ENCODE peak calls at places on chromosomes 3 and 15, in eight cellular contexts. F, G, Z, Y, M, A, V and H are unnamed samples.

GRCh38 chr15:60575995-60576394 is 97.1 kb upstream of the ICE2 start:
- DNase-seq in F (no peak), G (no peak), Z (peak), Y (no peak), M (peak), A (peak), V (no peak), H (no peak)

GRCh38 chr3:172717493-172718088 is 6.7 kb upstream of the NCEH1 start:
- DNase-seq in F (no peak), G (no peak), Z (no peak), Y (peak), M (peak), A (no peak), V (no peak), H (no peak)

GRCh38 chr3:35437381-35437780 is 201.9 kb upstream of the ARPP21 start:
- DNase-seq in F (no peak), G (no peak), Z (no peak), Y (no peak), M (no peak), A (no peak), V (no peak), H (no peak)

GRCh38 chr3:17307482-17307881 is 422.7 kb downstream of the PLCL2 start:
- DNase-seq in F (no peak), G (no peak), Z (no peak), Y (no peak), M (peak), A (no peak), V (no peak), H (no peak)

GRCh38 chr3:172856766-172857742 is 106.5 kb downstream of the ECT2 start:
- DNase-seq in F (no peak), G (no peak), Z (peak), Y (no peak), M (no peak), A (peak), V (peak), H (peak)

GRCh38 chr3:161770532-161771386 is 274.2 kb downstream of the OTOL1 start:
- DNase-seq in F (no peak), G (no peak), Z (no peak), Y (peak), M (no peak), A (no peak), V (no peak), H (no peak)

GRCh38 chr3:165523801-165524200 is 313.4 kb downstream of the BCHE start:
- DNase-seq in F (no peak), G (no peak), Z (no peak), Y (no peak), M (no peak), A (no peak), V (no peak), H (no peak)

GRCh38 chr3:48410205-48411040 is 19.5 kb downstream of the PLXNB1 start:
- DNase-seq in F (peak), G (peak), Z (peak), Y (no peak), M (no peak), A (no peak), V (peak), H (peak)

GRCh38 chr3:115513411-115513800 is 109.9 kb upstream of the GAP43 start:
- DNase-seq in F (no peak), G (no peak), Z (no peak), Y (no peak), M (no peak), A (no peak), V (no peak), H (no peak)

GRCh38 chr3:51819709-51820406 is 40.8 kb upstream of the IQCF6 start:
- DNase-seq in F (no peak), G (no peak), Z (no peak), Y (peak), M (peak), A (no peak), V (no peak), H (no peak)

GRCh38 chr3:194277547-194278091 is 73.5 kb downstream of the CPN2 start:
- DNase-seq in F (peak), G (no peak), Z (peak), Y (no peak), M (no peak), A (peak), V (peak), H (no peak)

GRCh38 chr3:177596248-177596821 is 399.1 kb upstream of the TBL1XR1 start:
- DNase-seq in F (no peak), G (no peak), Z (no peak), Y (no peak), M (peak), A (peak), V (no peak), H (no peak)

GRCh38 chr3:15495461-15496340 is 25.8 kb downstream of the COLQ start:
- DNase-seq in F (peak), G (no peak), Z (no peak), Y (no peak), M (no peak), A (no peak), V (no peak), H (no peak)

GRCh38 chr15:95932141-95932540 is 398.4 kb upstream of the NR2F2 start:
- DNase-seq in F (no peak), G (no peak), Z (no peak), Y (no peak), M (no peak), A (no peak), V (no peak), H (no peak)

GRCh38 chr15:39588531-39589192 is 7.8 kb downstream of the THBS1 start:
- DNase-seq in F (no peak), G (no peak), Z (no peak), Y (no peak), M (no peak), A (no peak), V (no peak), H (no peak)

GRCh38 chr15:91807122-91807521 is 46.4 kb upstream of the SLCO3A1 start:
- DNase-seq in F (no peak), G (no peak), Z (no peak), Y (no peak), M (no peak), A (no peak), V (no peak), H (no peak)

GRCh38 chr15:98728811-98729160 is 80.4 kb downstream of the IGF1R start:
- DNase-seq in F (no peak), G (no peak), Z (no peak), Y (no peak), M (no peak), A (no peak), V (no peak), H (no peak)

GRCh38 chr15:48242015-48242414 is 35.9 kb downstream of the SLC12A1 start:
- DNase-seq in F (no peak), G (no peak), Z (no peak), Y (no peak), M (no peak), A (peak), V (no peak), H (no peak)

GRCh38 chr3:46071222-46071621 is 43.9 kb upstream of the XCR1 start:
- DNase-seq in F (no peak), G (no peak), Z (no peak), Y (no peak), M (no peak), A (no peak), V (no peak), H (no peak)

GRCh38 chr3:9398715-9399708 is 1.6 kb downstream of the SETD5 start:
- DNase-seq in F (peak), G (no peak), Z (no peak), Y (peak), M (peak), A (no peak), V (no peak), H (no peak)

GRCh38 chr15:72445426-72445825 is 28.7 kb upstream of the ARIH1 start:
- DNase-seq in F (no peak), G (no peak), Z (no peak), Y (no peak), M (no peak), A (no peak), V (no peak), H (no peak)

GRCh38 chr15:57297163-57297593 is 79.1 kb upstream of the CGNL1 start:
- DNase-seq in F (no peak), G (no peak), Z (no peak), Y (no peak), M (no peak), A (no peak), V (no peak), H (no peak)

GRCh38 chr3:194632211-194632982 is 822 bp downstream of the TMEM44 start:
- DNase-seq in F (no peak), G (no peak), Z (peak), Y (no peak), M (no peak), A (peak), V (peak), H (no peak)

GRCh38 chr3:2156244-2156847 is 57.7 kb downstream of the CNTN4 start:
- DNase-seq in F (no peak), G (no peak), Z (no peak), Y (peak), M (peak), A (peak), V (no peak), H (no peak)

GRCh38 chr3:177687291-177687690 is 490.0 kb upstream of the TBL1XR1 start:
- DNase-seq in F (no peak), G (no peak), Z (no peak), Y (no peak), M (no peak), A (no peak), V (no peak), H (no peak)

GRCh38 chr3:148400754-148401153 is 296.9 kb upstream of the AGTR1 start:
- DNase-seq in F (no peak), G (no peak), Z (no peak), Y (no peak), M (no peak), A (no peak), V (no peak), H (no peak)

GRCh38 chr3:142947799-142948575 is 15.5 kb downstream of the PAQR9 start:
- DNase-seq in F (no peak), G (no peak), Z (no peak), Y (peak), M (no peak), A (no peak), V (no peak), H (no peak)

GRCh38 chr15:42494998-42495360 is 455 bp upstream of the SNAP23 start:
- DNase-seq in F (peak), G (no peak), Z (peak), Y (no peak), M (peak), A (no peak), V (peak), H (no peak)

GRCh38 chr3:122727279-122727678 is 46.6 kb downstream of the PARP14 start:
- DNase-seq in F (no peak), G (no peak), Z (no peak), Y (peak), M (no peak), A (no peak), V (peak), H (no peak)

GRCh38 chr3:81302045-81302444 is 459.4 kb downstream of the GBE1 start:
- DNase-seq in F (peak), G (no peak), Z (peak), Y (peak), M (peak), A (peak), V (no peak), H (no peak)

GRCh38 chr15:31299588-31300207 is 26.9 kb upstream of the KLF13 start:
- DNase-seq in F (peak), G (no peak), Z (no peak), Y (no peak), M (no peak), A (no peak), V (peak), H (no peak)

GRCh38 chr15:31297880-31298456 is 28.7 kb upstream of the KLF13 start:
- DNase-seq in F (no peak), G (no peak), Z (peak), Y (no peak), M (no peak), A (no peak), V (peak), H (peak)

GRCh38 chr15:31297221-31297879 is 29.3 kb upstream of the KLF13 start:
- DNase-seq in F (peak), G (no peak), Z (no peak), Y (no peak), M (no peak), A (no peak), V (peak), H (no peak)

GRCh38 chr15:31300208-31300661 is 26.4 kb upstream of the KLF13 start:
- DNase-seq in F (peak), G (no peak), Z (peak), Y (no peak), M (no peak), A (no peak), V (peak), H (no peak)

GRCh38 chr15:31298707-31299172 is 27.9 kb upstream of the KLF13 start:
- DNase-seq in F (peak), G (no peak), Z (peak), Y (no peak), M (no peak), A (no peak), V (peak), H (no peak)
- TF ChIP-seq POLR2A in F (no peak), G (no peak), Z (no peak), Y (no peak), M (no peak), A (no peak), V (no peak), H (no peak)

DNA sequence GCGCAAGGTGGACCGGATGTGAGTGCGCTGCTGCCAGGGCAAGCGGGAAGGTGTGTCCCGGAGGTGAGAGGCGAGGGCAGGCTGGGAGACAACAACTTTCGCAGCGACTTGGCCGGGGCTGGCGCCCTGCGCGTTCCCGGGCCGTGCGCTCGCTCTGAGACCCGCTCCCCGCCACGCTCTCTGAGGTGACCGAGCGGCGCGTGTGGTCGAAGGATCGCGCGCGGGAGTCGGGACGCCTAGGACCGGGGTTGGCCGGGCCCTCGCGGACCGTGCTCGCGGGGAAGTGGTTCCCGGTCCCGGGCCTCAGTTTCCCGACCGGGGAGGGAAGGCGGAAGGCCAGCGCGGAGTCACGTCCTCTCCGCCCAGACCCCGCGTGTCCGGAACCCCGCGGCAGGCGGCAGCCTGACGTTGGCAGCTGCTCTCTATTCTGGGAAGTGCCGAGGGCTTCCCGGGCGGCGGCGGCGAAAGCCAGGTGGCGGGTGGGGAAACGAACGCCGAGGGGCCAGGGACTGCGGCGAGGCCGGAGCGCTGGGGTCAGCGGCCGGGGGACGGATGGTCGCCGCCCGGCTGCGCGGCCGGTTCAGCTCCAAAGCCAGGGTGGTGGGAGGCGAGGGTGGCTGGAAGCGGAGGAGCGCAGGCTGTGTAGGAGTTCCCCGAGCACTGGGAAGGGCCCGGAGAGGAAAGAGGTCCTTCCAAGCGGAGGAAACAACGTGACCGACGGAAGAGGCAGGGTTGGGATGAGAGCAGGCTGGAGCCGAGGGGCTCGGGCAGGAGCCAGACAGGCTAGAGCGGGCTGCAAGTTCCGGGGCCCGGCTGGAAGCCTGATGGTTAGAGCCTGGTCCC is 1.0 kb upstream of the IGF2BP2 start:
- DNase-seq in F (no peak), G (peak), Z (peak), Y (peak), M (peak), A (peak), V (peak), H (peak)
- TF ChIP-seq POLR2A in F (no peak), G (no peak), Z (no peak), Y (no peak), M (no peak), A (peak), V (no peak), H (peak)

DNA sequence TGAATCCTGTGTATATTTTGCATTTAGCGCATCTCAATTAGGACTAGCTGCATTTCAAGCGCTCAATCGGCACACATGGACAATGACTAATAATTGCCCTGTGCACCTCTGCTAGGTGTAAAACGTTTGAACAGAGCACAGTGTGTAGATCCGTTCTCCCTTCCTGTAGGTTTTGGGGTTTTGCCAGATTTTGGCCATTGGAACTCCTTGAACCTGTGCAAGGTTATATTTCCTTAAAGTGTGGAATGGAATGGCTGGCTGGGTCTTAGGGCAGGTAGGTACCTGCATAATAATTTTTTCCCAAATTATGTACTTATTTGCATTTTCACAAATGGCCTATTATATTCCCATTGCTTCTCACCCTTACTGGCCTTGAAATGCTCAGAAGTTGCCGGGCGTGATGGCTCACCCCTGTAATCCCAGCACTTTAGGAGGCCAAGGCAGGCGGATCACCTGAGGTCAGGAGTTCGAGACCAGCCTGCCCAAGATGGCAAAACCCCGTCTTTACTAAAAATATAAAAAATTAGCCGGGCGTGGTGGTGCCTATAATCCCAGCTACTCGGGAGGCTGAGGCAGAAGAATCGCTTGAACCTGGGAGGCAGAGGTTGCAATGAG is 774 bp downstream of the RNU5B-1 start:
- DNase-seq in F (no peak), G (no peak), Z (no peak), Y (no peak), M (no peak), A (no peak), V (no peak), H (no peak)
- TF ChIP-seq POLR2A in F (no peak), G (no peak), Z (no peak), Y (no peak), M (no peak), A (no peak), V (no peak), H (no peak)

GRCh38 chr3:39146611-39147373 is 6.6 kb downstream of the CSRNP1 start:
- DNase-seq in F (peak), G (no peak), Z (peak), Y (peak), M (peak), A (peak), V (peak), H (peak)
- TF ChIP-seq POLR2A in F (peak), G (no peak), Z (peak), Y (no peak), M (no peak), A (no peak), V (no peak), H (no peak)

GRCh38 chr15:84911879-84912660 is 27.6 kb downstream of the SLC28A1 start:
- DNase-seq in F (peak), G (no peak), Z (peak), Y (no peak), M (peak), A (peak), V (peak), H (peak)
- TF ChIP-seq POLR2A in F (peak), G (no peak), Z (peak), Y (no peak), M (no peak), A (peak), V (no peak), H (no peak)

DNA sequence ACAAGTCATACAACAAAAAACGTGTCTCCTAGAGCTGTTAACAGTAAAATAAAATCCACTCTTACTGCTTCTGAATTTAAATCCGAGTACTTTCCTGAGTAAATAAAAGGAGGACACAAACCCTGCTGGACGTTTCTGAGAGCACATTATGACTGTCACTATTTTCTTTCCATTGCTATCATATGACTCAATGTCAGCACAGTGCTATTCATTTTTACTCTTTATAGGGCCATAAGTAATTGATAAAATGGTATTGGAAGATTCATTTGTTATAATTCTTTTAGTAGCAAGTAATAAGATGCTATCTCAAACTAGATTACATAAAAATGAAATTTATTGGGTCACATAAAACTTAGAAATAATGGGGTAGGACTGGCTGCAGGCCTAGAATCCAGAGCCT is 68.6 kb downstream of the ALCAM start:
- DNase-seq in F (no peak), G (no peak), Z (no peak), Y (no peak), M (no peak), A (no peak), V (no peak), H (no peak)
- TF ChIP-seq POLR2A in F (no peak), G (no peak), Z (no peak), Y (no peak), M (no peak), A (no peak), V (no peak), H (no peak)

DNA sequence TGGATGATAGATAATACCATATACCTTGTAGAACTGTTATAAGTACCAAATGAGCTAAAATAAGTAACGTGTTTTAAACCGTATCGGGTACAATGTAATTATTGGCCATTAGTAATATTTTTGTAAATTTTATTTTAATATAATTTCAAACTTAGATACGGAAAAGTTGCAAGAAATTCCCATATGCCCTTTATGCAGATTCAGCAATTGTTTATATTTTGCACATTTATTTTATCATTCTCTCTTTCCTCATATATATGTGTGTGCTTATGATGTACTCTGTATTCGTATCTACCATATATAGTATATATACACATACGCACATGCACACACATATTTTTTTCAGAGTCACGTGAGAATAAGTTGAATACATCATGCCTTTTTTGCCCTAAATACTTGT is 38.5 kb downstream of the EXOG start:
- DNase-seq in F (no peak), G (no peak), Z (no peak), Y (no peak), M (no peak), A (no peak), V (no peak), H (no peak)
- TF ChIP-seq POLR2A in F (no peak), G (no peak), Z (no peak), Y (no peak), M (no peak), A (no peak), V (no peak), H (no peak)